ENCODE peak calls at places on chromosome 12, in five cellular contexts. X is astrocyte of the spinal cord; T is activated CD8-positive, alpha-beta T cell treated with anti-CD3 and anti-CD28 coated beads, Interleukin-2, amount 10 ng/mL, durations not matched to agents 7 days and 5 days; U is T-helper 2 cell; A is activated naive CD8-positive, alpha-beta T cell treated with anti-CD3 and anti-CD28 coated beads for 36 hours. S is an unnamed sample.

GRCh38 chr12:27446436-27446835 is at the start of gene SMCO2:
- DNase-seq in X (no peak), T (no peak), U (no peak), A (no peak), S (no peak)

GRCh38 chr12:52023182-52023975 is 16.6 kb downstream of the TAMALIN start:
- DNase-seq in X (peak), T (peak), U (peak), A (peak), S (peak)

GRCh38 chr12:98580695-98581094 is 12.8 kb upstream of the SLC25A3 start:
- DNase-seq in X (no peak), T (no peak), U (no peak), A (no peak), S (no peak)

GRCh38 chr12:9509464-9510166 is 98.1 kb downstream of the KLRB1 start:
- DNase-seq in X (peak), T (no peak), U (no peak), A (no peak), S (no peak)

GRCh38 chr12:48388938-48389337 is 38.2 kb upstream of the ZNF641 start:
- DNase-seq in X (no peak), T (no peak), U (no peak), A (no peak), S (no peak)

GRCh38 chr12:125683748-125684381 is 618.6 kb downstream of the AACS start:
- DNase-seq in X (no peak), T (peak), U (no peak), A (peak), S (no peak)

GRCh38 chr12:54215990-54216579 is 27.3 kb upstream of the SMUG1 start:
- DNase-seq in X (no peak), T (peak), U (peak), A (peak), S (peak)

GRCh38 chr12:23596568-23596967 is 352.9 kb downstream of the SOX5 start:
- DNase-seq in X (no peak), T (no peak), U (no peak), A (no peak), S (no peak)

GRCh38 chr12:79897617-79898016 is 37.3 kb downstream of the PPP1R12A start:
- DNase-seq in X (peak), T (no peak), U (no peak), A (no peak), S (no peak)

GRCh38 chr12:104064842-104065441 is 611 bp downstream of the HCFC2 start:
- DNase-seq in X (peak), T (no peak), U (no peak), A (no peak), S (peak)

GRCh38 chr12:113700943-113701342 is 229.3 kb upstream of the LHX5 start:
- DNase-seq in X (peak), T (no peak), U (no peak), A (no peak), S (no peak)

GRCh38 chr12:99035776-99036175 is 390.7 kb downstream of the APAF1 start:
- DNase-seq in X (no peak), T (no peak), U (no peak), A (no peak), S (no peak)

GRCh38 chr12:131644481-131644880 is 66.4 kb upstream of the SFSWAP start:
- DNase-seq in X (no peak), T (no peak), U (no peak), A (no peak), S (no peak)

GRCh38 chr12:45728625-45729232 is 777 bp upstream of the ARID2 start:
- DNase-seq in X (peak), T (peak), U (peak), A (peak), S (peak)

S was measured in left cardiac atrium.